ENCODE peak calls at places on chromosomes 16 and 17, in nine cellular contexts. Y, P, X, N, A, K, U, E and R are unnamed samples.

GRCh38 chr17:17797119-17797809 is 39.5 kb downstream of the SREBF1 start:
- DNase-seq in A (no peak), X (no peak), Y (no peak), P (no peak), N (no peak), E (no peak), K (no peak), U (no peak), R (no peak)

GRCh38 chr16:89921131-89921698 is 1.9 kb upstream of the TUBB3 start:
- DNase-seq in P (no peak), X (no peak), E (no peak), K (no peak), N (no peak), U (no peak), A (no peak), Y (no peak), R (no peak)

GRCh38 chr16:81946206-81946605 is 65.1 kb downstream of the SDR42E1 start:
- DNase-seq in E (no peak), U (no peak), Y (no peak), K (no peak), A (peak; percentile 69), N (no peak), P (no peak), X (no peak), R (no peak)

GRCh38 chr17:31130286-31131224 is 35.8 kb downstream of the NF1 start:
- DNase-seq in X (no peak), E (no peak), U (no peak), A (no peak), Y (no peak), K (no peak), N (no peak), P (no peak), R (no peak)

GRCh38 chr16:86219655-86220445 is 290.5 kb upstream of the FOXF1 start:
- DNase-seq in N (no peak), E (no peak), X (no peak), P (no peak), U (no peak), K (peak; percentile 61), A (no peak), Y (peak; percentile 65), R (no peak)

GRCh38 chr16:10876799-10877341 is at the start of gene CIITA:
- DNase-seq in U (no peak), K (peak; percentile 86), E (peak; percentile 26), Y (peak; percentile 65), P (no peak), A (peak; percentile 94), X (peak; percentile 22), N (no peak), R (no peak)

GRCh38 chr17:57269052-57269451 is 12.7 kb downstream of the MSI2 start:
- DNase-seq in K (no peak), A (no peak), U (no peak), Y (no peak), X (no peak), E (no peak), N (no peak), P (no peak), R (no peak)

GRCh38 chr16:54402270-54402669 is 115.7 kb upstream of the IRX3 start:
- DNase-seq in Y (no peak), P (no peak), X (no peak), E (no peak), U (no peak), K (no peak), N (no peak), A (no peak), R (no peak)

GRCh38 chr16:50509521-50510341 is 38.5 kb upstream of the NKD1 start:
- DNase-seq in N (peak; percentile 65), P (peak; percentile 19), A (peak; percentile 7), Y (peak; percentile 10), U (no peak), E (peak; percentile 26), X (peak; percentile 21), K (no peak), R (no peak)